ENCODE peak calls at places on chromosome 3, in four cellular contexts. One of them, this sample, is unnamed.

GRCh38 chr3:24296441-24297205 is 198.0 kb downstream of the THRB start:
- DNase-seq in IMR-90: peak
- DNase-seq in stomach: no peak
- DNase-seq in left ventricle myocardium inferior: no peak
- DNase-seq in this sample: no peak

GRCh38 chr3:4720316-4721075 is 227.3 kb downstream of the ITPR1 start:
- DNase-seq in IMR-90: peak
- DNase-seq in stomach: peak
- DNase-seq in left ventricle myocardium inferior: peak
- DNase-seq in this sample: peak

GRCh38 chr3:60703956-60704736 is 547.1 kb downstream of the FHIT start:
- DNase-seq in IMR-90: peak
- DNase-seq in stomach: no peak
- DNase-seq in left ventricle myocardium inferior: no peak
- DNase-seq in this sample: peak

GRCh38 chr3:152574461-152575079 is 260.4 kb upstream of the P2RY1 start:
- DNase-seq in IMR-90: peak
- DNase-seq in stomach: no peak
- DNase-seq in left ventricle myocardium inferior: peak
- DNase-seq in this sample: peak

GRCh38 chr3:27511724-27512422 is 27.7 kb upstream of the SLC4A7 start:
- DNase-seq in IMR-90: no peak
- DNase-seq in stomach: no peak
- DNase-seq in left ventricle myocardium inferior: no peak
- DNase-seq in this sample: no peak

GRCh38 chr3:55818485-55818884 is 331.4 kb upstream of the WNT5A start:
- DNase-seq in IMR-90: peak
- DNase-seq in stomach: no peak
- DNase-seq in left ventricle myocardium inferior: no peak
- DNase-seq in this sample: no peak

GRCh38 chr3:50189274-50189673 is 2.1 kb upstream of the GNAT1 start:
- DNase-seq in IMR-90: peak
- DNase-seq in stomach: peak
- DNase-seq in left ventricle myocardium inferior: peak
- DNase-seq in this sample: peak

GRCh38 chr3:128804017-128804816 is 75.2 kb upstream of the ACAD9 start:
- DNase-seq in IMR-90: peak
- DNase-seq in stomach: no peak
- DNase-seq in left ventricle myocardium inferior: no peak
- DNase-seq in this sample: peak

GRCh38 chr3:39138804-39139415 is 14.5 kb downstream of the CSRNP1 start:
- DNase-seq in IMR-90: peak
- DNase-seq in stomach: peak
- DNase-seq in left ventricle myocardium inferior: peak
- DNase-seq in this sample: no peak

GRCh38 chr3:115396801-115397200 is 226.5 kb upstream of the GAP43 start:
- DNase-seq in IMR-90: no peak
- DNase-seq in stomach: no peak
- DNase-seq in left ventricle myocardium inferior: no peak
- DNase-seq in this sample: no peak

GRCh38 chr3:120089089-120089488 is 5.2 kb downstream of the GSK3B start:
- DNase-seq in IMR-90: no peak
- DNase-seq in stomach: no peak
- DNase-seq in left ventricle myocardium inferior: no peak
- DNase-seq in this sample: no peak

GRCh38 chr3:72576563-72576962 is 271.7 kb downstream of the SHQ1 start:
- DNase-seq in IMR-90: no peak
- DNase-seq in stomach: no peak
- DNase-seq in left ventricle myocardium inferior: no peak
- DNase-seq in this sample: no peak

GRCh38 chr3:184808021-184808420 is 3.9 kb upstream of the VPS8 start:
- DNase-seq in IMR-90: no peak
- DNase-seq in stomach: no peak
- DNase-seq in left ventricle myocardium inferior: no peak
- DNase-seq in this sample: no peak

GRCh38 chr3:4223783-4224182 is 79.4 kb upstream of the SETMAR start:
- DNase-seq in IMR-90: no peak
- DNase-seq in stomach: no peak
- DNase-seq in left ventricle myocardium inferior: no peak
- DNase-seq in this sample: no peak

GRCh38 chr3:193645806-193646205 is 52.8 kb downstream of the OPA1 start:
- DNase-seq in IMR-90: no peak
- DNase-seq in stomach: no peak
- DNase-seq in left ventricle myocardium inferior: no peak
- DNase-seq in this sample: no peak

GRCh38 chr3:46857485-46858341 is 5.5 kb downstream of the MYL3 start:
- DNase-seq in IMR-90: no peak
- DNase-seq in stomach: no peak
- DNase-seq in left ventricle myocardium inferior: peak
- DNase-seq in this sample: no peak

GRCh38 chr3:4979401-4980228 is at the start of gene BHLHE40:
- DNase-seq in IMR-90: no peak
- DNase-seq in stomach: no peak
- DNase-seq in left ventricle myocardium inferior: peak
- DNase-seq in this sample: no peak

GRCh38 chr3:194049394-194049793 is 86.6 kb upstream of the HES1 start:
- DNase-seq in IMR-90: no peak
- DNase-seq in stomach: no peak
- DNase-seq in left ventricle myocardium inferior: no peak
- DNase-seq in this sample: no peak

GRCh38 chr3:159748408-159748807 is 240.2 kb upstream of the IL12A start:
- DNase-seq in IMR-90: no peak
- DNase-seq in stomach: no peak
- DNase-seq in left ventricle myocardium inferior: no peak
- DNase-seq in this sample: no peak

GRCh38 chr3:186032321-186032720 is 76.6 kb downstream of the ETV5 start:
- DNase-seq in IMR-90: no peak
- DNase-seq in stomach: no peak
- DNase-seq in left ventricle myocardium inferior: no peak
- DNase-seq in this sample: no peak

GRCh38 chr3:68239542-68239941 is 585.1 kb upstream of the SUCLG2 start:
- DNase-seq in IMR-90: no peak
- DNase-seq in stomach: no peak
- DNase-seq in left ventricle myocardium inferior: no peak
- DNase-seq in this sample: no peak

DNA sequence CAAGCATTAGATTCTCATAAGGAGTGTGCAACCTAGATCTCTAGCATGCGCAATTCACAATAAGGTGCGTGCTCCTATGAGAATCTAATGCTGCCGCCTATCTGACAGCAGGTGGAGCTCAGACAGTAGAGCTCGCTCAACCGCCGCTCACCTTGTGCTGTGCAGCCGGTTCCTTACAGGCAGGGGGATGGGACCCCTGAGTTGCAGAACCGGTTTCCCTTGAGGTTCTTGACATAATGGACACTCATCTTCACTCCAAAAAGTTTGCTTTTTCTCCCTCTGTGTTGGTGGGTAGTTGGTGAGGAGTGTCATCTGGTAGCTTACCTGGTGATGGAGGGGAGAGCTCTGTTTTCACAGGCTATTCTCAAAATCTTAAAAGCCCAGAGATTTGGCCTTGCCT is 324.0 kb upstream of the TBL1XR1 start:
- DNase-seq in IMR-90: no peak
- DNase-seq in stomach: peak
- DNase-seq in left ventricle myocardium inferior: no peak
- DNase-seq in this sample: no peak
- TF ChIP-seq CTCF in IMR-90: no peak
- TF ChIP-seq CTCF in stomach: peak
- TF ChIP-seq CTCF in left ventricle myocardium inferior: no peak
- TF ChIP-seq CTCF in this sample: no peak

GRCh38 chr3:53236112-53236841 is 19.5 kb downstream of the TKT start:
- DNase-seq in IMR-90: peak
- DNase-seq in stomach: peak
- DNase-seq in left ventricle myocardium inferior: peak
- DNase-seq in this sample: peak

GRCh38 chr3:53238051-53238850 is 17.6 kb downstream of the TKT start:
- DNase-seq in IMR-90: peak
- DNase-seq in stomach: peak
- DNase-seq in left ventricle myocardium inferior: no peak
- DNase-seq in this sample: peak

GRCh38 chr3:53240989-53241972 is 14.5 kb downstream of the TKT start:
- DNase-seq in IMR-90: no peak
- DNase-seq in stomach: no peak
- DNase-seq in left ventricle myocardium inferior: no peak
- DNase-seq in this sample: no peak

GRCh38 chr3:53239800-53240199 is 16.0 kb downstream of the TKT start:
- DNase-seq in IMR-90: no peak
- DNase-seq in stomach: no peak
- DNase-seq in left ventricle myocardium inferior: no peak
- DNase-seq in this sample: no peak

GRCh38 chr3:53238881-53239280 is 16.9 kb downstream of the TKT start:
- DNase-seq in IMR-90: no peak
- DNase-seq in stomach: no peak
- DNase-seq in left ventricle myocardium inferior: no peak
- DNase-seq in this sample: no peak
- H3K27ac ChIP-seq in IMR-90: peak
- H3K27ac ChIP-seq in stomach: peak
- H3K27ac ChIP-seq in left ventricle myocardium inferior: peak
- H3K27ac ChIP-seq in this sample: peak

GRCh38 chr3:148790841-148791240 is 36.8 kb upstream of the CPB1 start:
- DNase-seq in IMR-90: no peak
- DNase-seq in stomach: no peak
- DNase-seq in left ventricle myocardium inferior: no peak
- DNase-seq in this sample: no peak
- TF ChIP-seq CTCF in IMR-90: no peak
- TF ChIP-seq CTCF in stomach: no peak
- TF ChIP-seq CTCF in left ventricle myocardium inferior: no peak
- TF ChIP-seq CTCF in this sample: no peak

GRCh38 chr3:37920156-37920686 is 58.5 kb downstream of the CTDSPL start:
- DNase-seq in IMR-90: no peak
- DNase-seq in stomach: no peak
- DNase-seq in left ventricle myocardium inferior: no peak
- DNase-seq in this sample: no peak
- H3K27ac ChIP-seq in IMR-90: no peak
- H3K27ac ChIP-seq in stomach: no peak
- H3K27ac ChIP-seq in left ventricle myocardium inferior: peak
- H3K27ac ChIP-seq in this sample: no peak

DNA sequence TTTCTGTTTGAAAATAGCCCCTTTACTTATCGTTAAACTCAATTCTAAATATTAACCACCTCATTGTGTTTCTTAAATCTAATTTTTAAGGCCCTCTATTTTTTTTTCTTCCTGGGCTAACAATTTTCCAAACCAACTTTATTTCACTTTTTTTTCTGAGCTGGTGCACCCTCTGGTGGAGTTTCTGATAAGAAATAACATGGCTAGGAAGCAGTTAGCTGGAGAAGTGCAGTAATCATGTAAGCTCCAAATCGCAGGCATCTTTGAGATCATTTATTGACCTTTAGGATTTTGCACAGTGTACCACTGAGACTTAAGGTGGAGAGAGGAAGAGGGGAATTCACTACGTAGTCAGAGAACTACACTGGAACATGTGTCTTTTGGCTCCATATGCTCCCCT is 6.4 kb downstream of the TMEM207 start:
- DNase-seq in IMR-90: peak
- DNase-seq in stomach: no peak
- DNase-seq in left ventricle myocardium inferior: no peak
- DNase-seq in this sample: peak
- TF ChIP-seq CTCF in IMR-90: peak
- TF ChIP-seq CTCF in stomach: no peak
- TF ChIP-seq CTCF in left ventricle myocardium inferior: no peak
- TF ChIP-seq CTCF in this sample: peak

DNA sequence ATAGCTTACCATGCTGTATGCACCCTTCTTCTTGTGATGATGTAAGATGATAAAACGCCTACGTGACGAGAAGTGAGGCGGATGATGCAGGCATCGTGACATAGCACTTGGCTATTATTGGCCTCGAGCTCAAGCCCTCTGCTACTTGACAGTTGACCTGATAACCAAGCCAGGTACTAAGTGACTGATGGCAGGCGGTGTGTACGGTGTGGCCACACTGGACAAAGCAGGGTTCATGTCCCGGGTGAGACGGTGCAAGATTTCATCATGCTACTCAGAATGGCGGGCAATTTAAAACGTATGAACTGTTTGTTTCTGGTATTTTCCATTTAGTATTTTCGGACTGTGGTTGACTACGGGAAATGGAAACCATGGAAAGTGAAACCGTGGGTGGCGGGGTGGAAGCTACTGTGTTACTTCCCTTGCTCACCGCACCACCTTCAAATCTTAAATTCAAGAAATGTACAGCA is 57.7 kb downstream of the SLC12A8 start:
- DNase-seq in IMR-90: no peak
- DNase-seq in stomach: no peak
- DNase-seq in left ventricle myocardium inferior: no peak
- DNase-seq in this sample: no peak
- H3K27ac ChIP-seq in IMR-90: no peak
- H3K27ac ChIP-seq in stomach: no peak
- H3K27ac ChIP-seq in left ventricle myocardium inferior: no peak
- H3K27ac ChIP-seq in this sample: no peak

This sample was measured in brain microvascular endothelial cell.